ENCODE peak calls at places on chromosomes 11 and 22, in ten cellular contexts. Z is keratinocyte; J is CD8-positive, alpha-beta T cell; V is GM23338; M is fibroblast of lung; H is tibial nerve; S is heart right ventricle; Q is left ventricle myocardium inferior; O is heart left ventricle; C is uterus. D is an unnamed sample.

GRCh38 chr22:22248878-22249277 is 4.3 kb downstream of the VPREB1 start:
- DNase-seq in Z (no peak), J (no peak), V (no peak), M (no peak), H (no peak), S (no peak), Q (no peak), O (no peak), C (no peak), D (no peak)

GRCh38 chr11:30653606-30654005 is 67.5 kb upstream of the MPPED2 start:
- DNase-seq in Z (no peak), J (no peak), V (peak; percentile 30), M (peak; percentile 3), H (no peak), S (no peak), Q (no peak), O (no peak), C (no peak), D (no peak)

GRCh38 chr22:36351921-36352774 is 35.6 kb downstream of the MYH9 start:
- DNase-seq in Z (no peak), J (peak; percentile 14), V (no peak), M (peak; percentile 77), H (no peak), S (no peak), Q (no peak), O (no peak), C (no peak), D (no peak)

GRCh38 chr11:113376156-113376555 is 11.4 kb upstream of the ANKK1 start:
- DNase-seq in Z (no peak), J (no peak), V (no peak), M (peak; percentile 21), H (no peak), S (no peak), Q (no peak), O (no peak), C (no peak), D (no peak)

GRCh38 chr11:118757881-118758399 is 33.0 kb downstream of the DDX6 start:
- DNase-seq in Z (no peak), J (no peak), V (no peak), M (no peak), H (no peak), S (no peak), Q (no peak), O (no peak), C (no peak), D (no peak)

GRCh38 chr11:18526130-18526520 is 617 bp downstream of the TSG101 start:
- DNase-seq in Z (no peak), J (no peak), V (no peak), M (no peak), H (no peak), S (no peak), Q (no peak), O (no peak), C (no peak), D (peak; percentile 1)

GRCh38 chr11:4713241-4713640 is 8.7 kb downstream of the MMP26 start:
- DNase-seq in Z (no peak), J (no peak), V (no peak), M (no peak), H (no peak), S (no peak), Q (no peak), O (no peak), C (no peak), D (no peak)

GRCh38 chr22:49017769-49018330 is 809.8 kb downstream of the BRD1 start:
- DNase-seq in Z (no peak), J (no peak), V (no peak), M (no peak), H (no peak), S (no peak), Q (no peak), O (no peak), C (no peak), D (no peak)

GRCh38 chr11:101048479-101048878 is 81.1 kb downstream of the PGR start:
- DNase-seq in Z (no peak), J (no peak), V (no peak), M (no peak), H (no peak), S (no peak), Q (no peak), O (no peak), C (no peak), D (no peak)

GRCh38 chr11:76671236-76671590 is 666 bp upstream of the LRRC32 start:
- DNase-seq in Z (no peak), J (no peak), V (no peak), M (no peak), H (no peak), S (no peak), Q (no peak), O (no peak), C (no peak), D (no peak)

GRCh38 chr22:49770454-49771265 is 57.0 kb downstream of the BRD1 start:
- DNase-seq in Z (no peak), J (no peak), V (no peak), M (no peak), H (no peak), S (no peak), Q (peak; percentile 9), O (no peak), C (no peak), D (no peak)

GRCh38 chr22:19619144-19620009 is 94.9 kb upstream of the SEPTIN5 start:
- DNase-seq in Z (no peak), J (no peak), V (no peak), M (no peak), H (no peak), S (no peak), Q (no peak), O (no peak), C (no peak), D (no peak)

GRCh38 chr11:133900176-133901105 is 55.1 kb upstream of the SPATA19 start:
- DNase-seq in Z (no peak), J (no peak), V (no peak), M (no peak), H (no peak), S (no peak), Q (no peak), O (peak; percentile 1), C (no peak), D (no peak)

GRCh38 chr11:33646629-33647028 is 54.0 kb downstream of the C11orf91 start:
- DNase-seq in Z (no peak), J (no peak), V (no peak), M (no peak), H (no peak), S (no peak), Q (no peak), O (no peak), C (no peak), D (no peak)

DNA sequence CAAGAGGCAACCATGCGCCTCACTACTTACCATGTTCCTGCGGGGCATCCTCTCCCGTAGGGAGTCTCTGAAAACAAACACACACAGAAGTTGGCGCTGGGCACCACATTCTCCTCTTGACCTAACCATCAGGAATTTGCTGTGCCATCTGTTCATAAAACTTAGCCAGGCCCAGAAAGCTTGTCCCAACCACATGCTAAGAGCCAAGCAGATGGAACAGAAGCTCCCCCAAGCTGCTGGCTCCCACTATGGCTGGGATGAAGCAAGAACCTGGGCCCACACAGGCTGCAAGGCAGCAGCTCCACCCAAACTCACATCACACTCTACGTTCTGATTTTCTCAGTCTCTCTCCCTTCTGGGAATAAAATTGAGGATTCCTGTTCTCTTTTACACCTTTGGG is 17.4 kb downstream of the HPS4 start:
- DNase-seq in Z (no peak), J (no peak), V (no peak), M (no peak), H (no peak), S (no peak), Q (no peak), O (no peak), C (no peak), D (no peak)
- TF ChIP-seq CTCF in Z (no peak), J (no peak), V (no peak), M (no peak), H (no peak), S (no peak), Q (no peak), O (no peak), C (no peak), D (no peak)

GRCh38 chr22:25409240-25409639 is 155.2 kb upstream of the GRK3 start:
- DNase-seq in Z (no peak), J (no peak), V (no peak), M (no peak), H (no peak), S (no peak), Q (peak; percentile 43), O (peak; percentile 49), C (no peak), D (no peak)
- TF ChIP-seq CTCF in Z (no peak), J (no peak), V (no peak), M (no peak), H (no peak), S (no peak), Q (no peak), O (no peak), C (no peak), D (no peak)

DNA sequence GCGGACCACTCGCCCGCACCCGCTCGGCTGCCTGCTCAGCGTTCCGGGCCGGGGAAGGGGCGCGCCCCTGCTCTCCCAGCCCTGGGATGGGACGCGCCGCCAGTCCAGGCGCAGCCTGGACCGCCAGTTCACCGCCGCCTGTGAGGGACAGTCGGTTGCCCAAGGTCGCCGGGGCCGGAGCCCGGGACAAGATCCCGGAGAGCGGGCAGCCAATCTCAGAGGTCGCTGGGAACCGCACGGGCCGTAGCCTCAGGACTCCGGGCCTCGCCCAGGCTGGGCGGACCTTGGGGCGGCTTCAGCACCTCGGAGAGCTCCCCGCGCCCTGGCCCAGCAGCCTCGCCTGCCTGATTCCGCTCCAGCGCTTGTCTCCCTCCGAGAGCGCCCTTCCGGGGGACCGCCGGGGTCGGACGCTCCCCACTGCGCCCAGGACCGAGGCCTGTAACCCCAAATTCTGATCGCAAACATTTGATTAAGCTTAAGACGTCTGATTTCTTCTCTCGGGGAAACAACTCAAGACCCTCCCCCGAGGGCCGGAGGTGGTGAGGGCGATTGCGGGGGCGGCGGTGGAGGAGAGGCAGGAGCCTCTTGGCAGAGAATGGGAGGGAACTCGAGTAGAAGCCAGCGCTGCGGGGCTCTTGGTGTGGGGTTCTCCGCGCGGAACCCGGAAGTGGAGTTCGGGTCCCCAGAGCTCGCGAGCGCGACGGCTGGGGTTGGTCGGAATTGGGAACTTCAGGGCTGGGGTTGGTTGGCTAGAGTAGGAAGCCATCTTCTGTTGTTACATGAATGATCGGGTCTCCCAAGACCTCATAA is 1.1 kb upstream of the CHRM4 start:
- DNase-seq in Z (peak; percentile 21), J (peak; percentile 70), V (peak; percentile 95), M (peak; percentile 75), H (peak; percentile 65), S (peak; percentile 91), Q (peak; percentile 87), O (peak; percentile 83), C (peak; percentile 86), D (peak; percentile 58)
- TF ChIP-seq CTCF in Z (no peak), J (no peak), V (no peak), M (no peak), H (no peak), S (no peak), Q (no peak), O (no peak), C (no peak), D (no peak)

DNA sequence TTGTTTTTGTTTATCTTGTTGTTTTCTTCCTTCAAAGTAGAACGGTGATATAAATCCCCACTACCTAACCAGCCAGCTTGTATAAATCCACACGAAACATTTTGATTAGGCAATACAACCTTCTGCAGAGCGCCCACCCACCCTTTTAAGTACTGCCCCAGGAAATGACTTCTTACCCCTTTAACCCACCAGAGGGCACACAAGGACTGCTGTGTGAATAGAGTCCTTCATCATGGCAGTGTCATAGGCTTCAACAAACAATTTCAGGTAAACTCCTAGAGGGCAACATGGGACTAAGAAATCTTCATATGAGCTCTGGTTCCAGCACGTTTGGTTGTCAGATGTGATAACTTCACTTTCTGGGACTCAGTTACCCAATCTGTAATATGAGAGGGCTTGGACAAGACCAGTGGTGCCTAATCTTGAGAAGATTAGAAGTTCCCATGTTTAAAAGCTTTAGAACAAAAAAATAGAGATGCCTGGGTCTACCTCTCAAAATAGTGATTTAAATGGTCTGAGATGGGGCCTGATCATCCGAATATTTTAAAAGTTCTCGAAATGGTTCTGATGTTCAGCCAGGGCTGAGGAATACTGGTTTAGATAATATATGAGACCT is 56.1 kb downstream of the PIWIL4 start:
- DNase-seq in Z (peak; percentile 64), J (peak; percentile 39), V (peak; percentile 94), M (peak; percentile 79), H (peak; percentile 70), S (no peak), Q (no peak), O (peak; percentile 45), C (peak; percentile 44), D (peak; percentile 53)
- TF ChIP-seq CTCF in Z (peak; percentile 82), J (peak; percentile 41), V (peak; percentile 96), M (peak; percentile 78), H (peak; percentile 69), S (peak; percentile 82), Q (peak; percentile 91), O (peak; percentile 77), C (peak; percentile 84), D (peak; percentile 91)

D was measured in HFFc6.